ENCODE peak calls at places on chromosomes 11 and 22, in four cellular contexts. C, E, R and Z are unnamed samples.

GRCh38 chr11:70537576-70538571 is 139.5 kb downstream of the CTTN start:
- DNase-seq in C (no peak), E (peak), R (no peak), Z (no peak)

GRCh38 chr11:59106363-59107336 is at the start of gene FAM111B:
- DNase-seq in C (peak), E (peak), R (peak), Z (peak)

GRCh38 chr11:94809251-94809650 is 41.1 kb downstream of the AMOTL1 start:
- DNase-seq in C (no peak), E (no peak), R (no peak), Z (no peak)

GRCh38 chr11:19076744-19077589 is 16.4 kb upstream of the MRGPRX2 start:
- DNase-seq in C (peak), E (peak), R (no peak), Z (peak)

GRCh38 chr22:23306926-23307325 is 126.6 kb downstream of the BCR start:
- DNase-seq in C (no peak), E (peak), R (no peak), Z (no peak)

GRCh38 chr22:26471522-26471921 is 12.1 kb downstream of the HPS4 start:
- DNase-seq in C (peak), E (no peak), R (no peak), Z (no peak)

GRCh38 chr11:70546179-70546940 is 148.0 kb downstream of the CTTN start:
- DNase-seq in C (no peak), E (peak), R (no peak), Z (no peak)

GRCh38 chr11:128904872-128905344 is 13.8 kb downstream of the KCNJ5 start:
- DNase-seq in C (no peak), E (no peak), R (no peak), Z (no peak)

GRCh38 chr11:7418061-7418460 is 67.2 kb upstream of the OLFML1 start:
- DNase-seq in C (peak), E (no peak), R (no peak), Z (no peak)

GRCh38 chr22:20014526-20015186 is 2.0 kb downstream of the ARVCF start:
- DNase-seq in C (no peak), E (no peak), R (no peak), Z (no peak)

GRCh38 chr11:77203901-77204755 is 76.1 kb downstream of the MYO7A start:
- DNase-seq in C (no peak), E (peak), R (no peak), Z (peak)

GRCh38 chr11:46916669-46917108 is 1.7 kb downstream of the LRP4 start:
- DNase-seq in C (peak), E (no peak), R (no peak), Z (no peak)

GRCh38 chr11:45646275-45646970 is 19.0 kb downstream of the CHST1 start:
- DNase-seq in C (peak), E (no peak), R (no peak), Z (no peak)

DNA sequence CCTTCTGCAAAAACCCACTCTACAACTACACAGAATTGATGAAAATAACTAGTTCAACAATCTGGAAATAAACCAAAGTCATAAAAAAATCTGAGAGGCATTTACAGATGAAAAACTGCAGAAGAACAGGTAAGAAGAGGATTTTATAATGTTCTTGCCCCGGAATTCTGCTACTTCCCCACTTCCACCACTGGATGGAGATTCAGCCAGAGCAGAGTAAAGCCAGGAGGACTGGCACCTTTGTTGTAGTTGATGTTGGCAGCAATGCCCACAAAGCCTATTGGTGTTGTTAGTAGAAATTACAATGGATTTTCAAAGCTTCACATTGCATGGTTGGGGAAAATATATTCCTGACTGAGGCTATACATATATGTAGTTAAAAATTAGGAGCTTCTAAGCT is 640.2 kb downstream of the LRRC4C start:
- DNase-seq in C (no peak), E (no peak), R (no peak), Z (no peak)
- TF ChIP-seq CTCF in C (no peak), E (no peak), R (no peak), Z (no peak)

DNA sequence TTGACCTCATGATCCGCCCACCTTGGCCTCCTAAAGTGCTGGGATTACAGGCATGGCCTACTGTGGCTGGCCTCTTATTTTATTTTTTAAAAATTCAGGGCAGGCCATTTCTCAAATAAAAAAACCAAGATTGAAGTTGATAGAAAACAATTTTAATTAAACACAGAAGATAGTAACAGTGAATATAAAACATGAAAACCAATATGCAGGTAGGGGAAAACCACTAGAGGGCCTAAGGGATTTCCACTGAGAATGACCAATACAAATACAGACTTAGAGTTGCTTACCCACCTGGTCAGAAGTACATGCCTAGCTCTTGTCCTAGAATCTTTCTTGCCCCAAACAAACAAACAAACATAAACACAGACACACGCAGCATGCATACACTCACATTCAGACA is 1.7 kb upstream of the RTCB start:
- DNase-seq in C (peak), E (no peak), R (no peak), Z (no peak)
- TF ChIP-seq CTCF in C (peak), E (peak), R (peak), Z (no peak)

DNA sequence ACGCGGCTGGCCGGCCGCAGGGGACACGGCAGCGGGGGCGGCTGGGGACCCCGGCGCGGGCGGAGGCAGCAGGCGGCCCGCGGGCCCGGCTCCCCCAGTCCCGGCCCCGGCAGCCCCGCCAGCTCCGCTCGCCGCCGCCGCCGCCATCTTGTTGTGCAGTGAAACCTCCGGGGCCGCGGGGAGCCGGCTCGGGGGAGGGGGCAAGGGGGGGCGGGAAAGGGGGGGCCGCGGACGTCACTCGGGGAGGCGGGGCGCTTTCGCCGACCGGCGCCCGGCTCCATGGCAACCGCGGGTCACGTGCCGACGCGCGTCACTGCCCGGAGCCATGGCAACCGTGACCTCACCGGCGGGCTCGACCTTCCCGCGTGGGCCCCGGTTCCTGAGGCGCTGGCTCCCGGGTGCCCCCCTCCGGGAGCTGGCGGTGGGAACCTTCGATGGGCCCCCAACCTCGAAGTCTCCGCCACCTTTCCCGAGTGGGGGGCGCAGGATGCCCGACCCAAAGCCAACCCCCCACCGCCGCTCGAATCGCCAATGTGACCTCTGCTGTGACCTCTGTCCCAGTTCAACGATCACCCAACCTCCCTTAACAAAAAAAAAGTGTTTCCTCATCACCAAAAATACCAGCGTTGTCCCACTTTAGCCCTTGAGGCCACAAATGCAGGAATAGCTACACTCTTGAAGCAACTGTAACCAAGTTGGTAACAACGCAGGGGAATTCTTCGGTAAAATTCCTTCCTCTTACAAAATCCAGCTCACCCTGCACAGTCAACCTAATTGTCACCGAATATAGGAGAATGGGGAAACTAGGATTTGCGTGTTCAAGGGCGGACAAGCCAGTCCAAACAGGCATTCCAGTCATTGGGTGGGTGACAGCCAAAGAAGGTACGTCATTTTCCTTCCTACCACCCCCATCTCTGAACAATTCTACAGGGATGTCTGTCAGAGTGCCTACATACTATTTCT is at the start of gene SIK3:
- DNase-seq in C (peak), E (peak), R (peak), Z (peak)
- TF ChIP-seq CTCF in C (peak), E (no peak), R (peak), Z (no peak)

DNA sequence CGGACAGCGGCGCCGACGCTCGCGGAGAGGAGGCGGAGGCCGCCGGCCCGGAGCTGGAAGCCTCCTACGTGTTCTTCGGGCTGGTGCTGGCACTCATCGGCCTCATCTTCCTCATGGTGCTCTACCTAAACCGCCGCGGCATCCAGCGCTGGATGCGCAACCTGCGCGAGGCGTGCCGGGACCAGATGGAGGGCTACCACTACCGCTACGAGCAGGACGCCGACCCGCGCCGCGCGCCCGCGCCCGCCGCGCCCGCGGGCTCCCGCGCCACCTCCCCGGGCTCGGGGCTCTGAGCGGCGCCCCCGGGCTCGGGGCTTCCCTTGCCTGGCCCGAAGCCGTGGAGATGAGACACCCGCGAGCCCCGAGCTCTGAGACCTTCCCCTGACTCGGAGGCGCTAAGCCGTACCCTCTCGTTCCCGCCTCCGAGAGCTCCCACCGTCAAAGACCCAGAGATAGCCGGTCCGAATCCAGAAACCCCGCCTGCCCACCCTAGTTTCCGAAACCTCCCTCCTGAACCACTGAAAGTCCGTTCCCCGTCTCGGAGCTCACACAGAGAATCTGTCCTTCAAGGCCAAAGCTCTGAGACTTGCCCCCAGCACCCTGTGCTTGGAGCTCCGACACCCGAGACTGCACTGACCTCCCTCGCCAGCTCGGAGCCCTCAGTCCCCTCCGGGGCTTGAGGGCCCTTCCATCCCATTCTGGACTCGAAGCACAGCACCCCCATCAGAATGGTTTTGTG is 1.5 kb downstream of the TPBGL start:
- DNase-seq in C (no peak), E (no peak), R (no peak), Z (no peak)
- TF ChIP-seq CTCF in C (no peak), E (no peak), R (no peak), Z (no peak)

GRCh38 chr11:3046190-3046589 is 11.0 kb downstream of the CARS1 start:
- DNase-seq in C (no peak), E (no peak), R (no peak), Z (no peak)
- TF ChIP-seq CTCF in C (peak), E (no peak), R (peak), Z (no peak)

GRCh38 chr11:123190504-123190903 is 4.5 kb downstream of the CLMP start:
- DNase-seq in C (no peak), E (no peak), R (no peak), Z (no peak)

GRCh38 chr11:123187670-123188507 is 7.2 kb downstream of the CLMP start:
- DNase-seq in C (no peak), E (no peak), R (no peak), Z (no peak)

GRCh38 chr11:123186291-123186690 is 8.8 kb downstream of the CLMP start:
- DNase-seq in C (peak), E (no peak), R (no peak), Z (no peak)

GRCh38 chr11:123187221-123187620 is 7.8 kb downstream of the CLMP start:
- DNase-seq in C (no peak), E (no peak), R (no peak), Z (no peak)

DNA sequence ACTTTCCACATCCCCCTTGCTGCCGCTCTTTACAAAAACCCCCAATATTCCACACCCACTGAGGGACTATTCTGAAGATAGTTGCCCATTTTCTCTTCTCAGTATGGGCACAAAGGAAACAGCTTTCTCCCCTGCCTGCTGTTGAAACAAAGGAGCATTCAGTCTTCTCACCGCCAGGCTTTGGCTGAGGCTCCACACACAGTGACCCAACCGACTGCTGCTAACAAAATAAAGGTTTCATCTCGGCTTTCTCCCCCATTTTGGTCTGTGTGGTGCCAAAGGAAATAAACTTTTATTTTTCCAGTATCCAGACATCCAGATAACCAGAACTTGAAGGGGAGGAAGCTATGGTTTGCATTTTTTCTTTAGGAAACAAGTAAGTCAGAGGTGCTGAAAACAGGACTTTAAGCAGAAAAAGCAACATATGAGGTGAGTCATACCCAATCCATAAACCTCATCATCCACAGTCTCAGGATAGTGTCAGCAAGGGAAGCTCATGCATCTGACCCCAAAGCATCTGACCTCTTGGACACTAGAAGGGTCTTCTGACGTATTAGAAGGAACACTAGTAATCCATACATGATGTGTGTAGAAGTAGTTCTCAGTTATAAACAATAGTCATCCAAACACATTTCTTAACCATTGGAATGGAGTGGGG is 6.4 kb downstream of the CLMP start:
- DNase-seq in C (no peak), E (no peak), R (no peak), Z (no peak)
- TF ChIP-seq CTCF in C (peak), E (no peak), R (no peak), Z (no peak)

GRCh38 chr22:45103756-45104155 is 60.0 kb upstream of the NUP50 start:
- DNase-seq in C (no peak), E (no peak), R (no peak), Z (no peak)
- TF ChIP-seq CTCF in C (no peak), E (no peak), R (peak), Z (no peak)

GRCh38 chr11:37364246-37364839 is 766.3 kb upstream of the RAG2 start:
- DNase-seq in C (no peak), E (no peak), R (no peak), Z (no peak)
- TF ChIP-seq CTCF in C (no peak), E (no peak), R (no peak), Z (no peak)

GRCh38 chr11:130247289-130247688 is 67.4 kb downstream of the ZBTB44 start:
- DNase-seq in C (no peak), E (no peak), R (no peak), Z (no peak)

GRCh38 chr11:130244851-130245250 is 69.9 kb downstream of the ZBTB44 start:
- DNase-seq in C (no peak), E (no peak), R (no peak), Z (no peak)

GRCh38 chr11:130246719-130247118 is 68.0 kb downstream of the ZBTB44 start:
- DNase-seq in C (peak), E (no peak), R (no peak), Z (no peak)

GRCh38 chr11:130246270-130246669 is 68.4 kb downstream of the ZBTB44 start:
- DNase-seq in C (no peak), E (no peak), R (no peak), Z (no peak)

GRCh38 chr11:130249371-130249770 is 65.3 kb downstream of the ZBTB44 start:
- DNase-seq in C (no peak), E (no peak), R (no peak), Z (no peak)
- TF ChIP-seq CTCF in C (no peak), E (no peak), R (no peak), Z (no peak)

DNA sequence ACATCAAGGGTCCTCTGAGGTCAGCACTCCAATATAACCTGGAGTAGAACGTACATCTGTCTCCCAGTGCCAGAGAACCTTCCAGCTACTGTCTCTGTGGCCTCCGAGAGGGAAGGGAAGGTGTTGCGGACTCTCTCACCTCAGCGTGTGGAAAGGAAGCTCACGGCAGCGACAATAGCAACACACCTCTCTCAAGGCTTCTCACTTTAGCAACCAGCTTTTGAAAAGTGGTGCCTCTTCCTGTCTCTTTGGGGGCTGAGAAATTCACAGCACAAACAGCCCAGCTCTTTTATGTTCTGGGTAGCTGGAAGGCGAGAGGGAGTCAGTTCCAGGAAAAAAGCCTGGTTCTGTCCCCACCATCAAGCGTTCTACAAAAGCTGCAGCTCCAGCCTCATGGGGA is 156.9 kb upstream of the TBCEL start:
- DNase-seq in C (no peak), E (no peak), R (no peak), Z (no peak)
- TF ChIP-seq CTCF in C (no peak), E (no peak), R (no peak), Z (no peak)